ENCODE peak calls at places on chromosome 16, in four cellular contexts. U is naive B cell, A is NCI-H2081, G is GF-D8. M is an unnamed sample.

GRCh38 chr16:77951788-77952187 is 70.6 kb upstream of the CLEC3A start:
- DNase-seq in U (no peak), A (no peak), G (no peak), M (no peak)

GRCh38 chr16:86075839-86076440 is 177.0 kb downstream of the IRF8 start:
- DNase-seq in U (no peak), A (no peak), G (no peak), M (no peak)

GRCh38 chr16:66605177-66605999 is 884 bp downstream of the CMTM3 start:
- DNase-seq in U (no peak), A (no peak), G (no peak), M (peak; percentile 69)

GRCh38 chr16:86031141-86031678 is 132.2 kb downstream of the IRF8 start:
- DNase-seq in U (no peak), A (no peak), G (no peak), M (no peak)

GRCh38 chr16:84169765-84170310 is 17.0 kb downstream of the TAF1C start:
- DNase-seq in U (no peak), A (no peak), G (no peak), M (no peak)

GRCh38 chr16:84600343-84601229 is 17.3 kb downstream of the COTL1 start:
- DNase-seq in U (peak; percentile 67), A (no peak), G (peak; percentile 79), M (no peak)

GRCh38 chr16:23107117-23107516 is 42.1 kb downstream of the USP31 start:
- DNase-seq in U (no peak), A (no peak), G (no peak), M (no peak)

GRCh38 chr16:75818491-75818890 is 92.2 kb upstream of the CPHXL start:
- DNase-seq in U (no peak), A (no peak), G (no peak), M (no peak)

GRCh38 chr16:10081201-10081940 is 100.9 kb downstream of the GRIN2A start:
- DNase-seq in U (no peak), A (no peak), G (no peak), M (no peak)

GRCh38 chr16:78421244-78421661 is 321.8 kb downstream of the WWOX start:
- DNase-seq in U (no peak), A (no peak), G (no peak), M (no peak)

GRCh38 chr16:27366687-27367462 is 35.1 kb upstream of the IL21R start:
- DNase-seq in U (no peak), A (no peak), G (no peak), M (peak; percentile 27)